ENCODE peak calls at places on chromosomes 3 and 15, in seven cellular contexts. G is NT2/D1, K is IMR-90, X is neuronal stem cell, Q is kidney, A is DND-41, F is MM.1S. H is an unnamed sample.

GRCh38 chr3:106829206-106829605 is 548.0 kb upstream of the CCDC54 start:
- DNase-seq in G (no peak), K (peak), X (no peak), Q (no peak), A (no peak), F (no peak), H (peak)

GRCh38 chr3:24177201-24177600 is 232.1 kb downstream of the NR1D2 start:
- DNase-seq in G (no peak), K (no peak), X (no peak), Q (no peak), A (no peak), F (no peak), H (no peak)

GRCh38 chr15:94532226-94532625 is 300.9 kb downstream of the MCTP2 start:
- DNase-seq in G (no peak), K (no peak), X (no peak), Q (no peak), A (no peak), F (no peak), H (no peak)

GRCh38 chr3:136734382-136735070 is 17.7 kb downstream of the STAG1 start:
- DNase-seq in G (no peak), K (no peak), X (no peak), Q (no peak), A (no peak), F (no peak), H (no peak)

GRCh38 chr3:120622870-120623718 is 27.0 kb downstream of the NDUFB4 start:
- DNase-seq in G (no peak), K (peak), X (no peak), Q (no peak), A (peak), F (peak), H (peak)

GRCh38 chr15:85380860-85381535 is 595 bp downstream of the AKAP13 start:
- DNase-seq in G (peak), K (no peak), X (peak), Q (peak), A (peak), F (peak), H (no peak)

GRCh38 chr3:32308378-32308777 is 69.9 kb downstream of the CMTM8 start:
- DNase-seq in G (no peak), K (no peak), X (no peak), Q (no peak), A (no peak), F (no peak), H (no peak)

GRCh38 chr3:133570139-133570936 is 3.1 kb upstream of the CDV3 start:
- DNase-seq in G (no peak), K (peak), X (no peak), Q (no peak), A (no peak), F (no peak), H (no peak)

GRCh38 chr3:140467104-140467577 is 210.7 kb upstream of the TRIM42 start:
- DNase-seq in G (no peak), K (no peak), X (peak), Q (no peak), A (no peak), F (no peak), H (no peak)

GRCh38 chr3:53350652-53351051 is 3.3 kb upstream of the DCP1A start:
- DNase-seq in G (no peak), K (peak), X (no peak), Q (no peak), A (peak), F (peak), H (peak)

GRCh38 chr3:13403818-13404216 is 16.3 kb downstream of the NUP210 start:
- DNase-seq in G (no peak), K (no peak), X (no peak), Q (no peak), A (no peak), F (no peak), H (no peak)

GRCh38 chr3:37751967-37752660 is 109.6 kb upstream of the CTDSPL start:
- DNase-seq in G (no peak), K (no peak), X (no peak), Q (no peak), A (no peak), F (no peak), H (peak)

GRCh38 chr3:10322355-10322715 is 1.4 kb upstream of the SEC13 start:
- DNase-seq in G (no peak), K (no peak), X (no peak), Q (no peak), A (peak), F (no peak), H (no peak)

DNA sequence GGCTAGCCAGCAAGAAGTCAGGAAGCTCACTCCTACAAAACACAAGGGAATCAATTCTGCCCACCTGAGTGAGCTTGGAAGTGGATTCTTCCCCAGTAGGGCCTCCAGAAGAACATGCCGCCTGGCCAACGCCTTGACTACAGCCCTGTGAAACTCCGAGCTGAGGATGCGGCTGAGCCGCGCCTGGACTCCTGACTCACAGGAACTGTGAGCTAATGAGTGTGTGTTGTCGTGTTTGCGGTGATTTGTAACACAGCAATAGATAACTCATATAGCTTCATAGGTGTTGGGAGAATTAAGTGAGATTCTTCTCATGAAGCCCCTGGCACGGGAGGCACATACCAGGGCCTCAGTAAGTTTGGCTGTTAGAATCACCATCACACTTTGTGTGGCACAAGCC is 147.8 kb downstream of the FAM43A start:
- DNase-seq in G (no peak), K (no peak), X (no peak), Q (no peak), A (no peak), F (no peak), H (no peak)
- H3K9ac ChIP-seq in G (no peak), K (no peak), X (no peak), Q (no peak), A (no peak), F (no peak), H (no peak)

DNA sequence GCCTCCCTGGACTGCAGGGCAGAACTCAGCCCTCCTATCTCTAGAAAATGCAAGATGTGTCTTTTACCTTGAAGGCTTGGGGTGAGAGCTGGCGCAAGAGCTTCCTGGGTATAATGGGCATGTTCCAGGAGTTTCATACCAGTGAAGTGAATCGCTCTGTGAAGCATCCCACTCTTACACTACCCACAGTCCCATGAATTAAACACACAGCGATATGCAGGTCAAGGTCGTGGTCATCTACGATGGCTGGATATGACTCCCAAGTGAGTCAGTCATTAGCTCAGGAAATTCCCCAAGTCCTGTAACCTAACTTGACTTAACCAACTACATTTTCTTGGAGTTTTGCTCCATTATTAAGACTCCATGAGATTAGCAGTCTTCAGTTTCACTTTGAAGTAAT is 439.7 kb downstream of the NTRK3 start:
- DNase-seq in G (no peak), K (peak), X (no peak), Q (no peak), A (no peak), F (no peak), H (no peak)
- H3K4me3 ChIP-seq in G (no peak), K (no peak), X (no peak), Q (no peak), A (no peak), F (no peak), H (no peak)

GRCh38 chr3:197168606-197169005 is 129.8 kb downstream of the DLG1 start:
- DNase-seq in G (no peak), K (peak), X (no peak), Q (no peak), A (no peak), F (no peak), H (no peak)
- H3K9ac ChIP-seq in G (no peak), K (no peak), X (no peak), Q (no peak), A (no peak), F (no peak), H (no peak)

GRCh38 chr3:77039606-77040553 is at the start of gene ROBO2:
- DNase-seq in G (peak), K (peak), X (peak), Q (peak), A (no peak), F (no peak), H (peak)
- H3K4me3 ChIP-seq in G (peak), K (peak), X (peak), Q (peak), A (no peak), F (no peak), H (peak)

DNA sequence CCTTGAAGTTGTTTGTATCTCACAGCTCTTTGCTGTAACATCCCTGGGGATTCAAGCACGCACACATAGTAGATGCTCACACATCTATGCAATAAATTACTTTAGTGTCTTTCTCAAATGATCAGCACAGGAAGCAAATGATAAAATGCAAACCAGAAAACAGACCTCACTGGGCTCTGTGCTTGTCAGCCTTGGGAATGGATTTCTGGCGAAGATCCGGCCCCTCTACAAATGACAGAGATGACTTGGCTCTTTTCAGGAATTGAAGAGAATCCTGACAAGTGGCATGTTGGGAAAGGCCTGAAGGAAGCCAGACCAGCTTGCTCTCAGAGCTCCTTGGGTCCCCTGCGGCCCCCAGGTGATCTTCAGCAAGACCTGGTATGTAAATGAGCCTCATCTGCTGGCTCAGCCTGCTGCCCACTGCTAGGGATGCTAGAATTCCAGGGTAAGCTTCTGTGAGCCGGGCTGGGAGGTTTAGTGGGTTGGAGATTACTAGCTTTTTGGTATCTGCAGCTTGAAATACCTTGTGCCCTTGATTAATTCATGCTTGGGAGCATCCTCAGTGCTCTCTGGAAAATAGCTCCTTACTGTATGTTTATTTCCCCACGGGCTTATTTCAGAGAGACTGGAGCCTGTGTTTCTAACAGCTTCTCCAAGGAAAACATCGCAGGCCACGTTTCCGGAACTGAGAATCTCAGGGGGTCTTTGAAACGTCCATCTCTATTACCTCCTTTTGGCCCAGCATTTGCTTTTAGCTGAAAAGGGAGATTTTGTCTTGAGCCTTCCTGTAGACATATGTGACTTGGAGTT is 54.2 kb downstream of the LPP start:
- DNase-seq in G (no peak), K (no peak), X (no peak), Q (no peak), A (no peak), F (no peak), H (peak)
- H3K9ac ChIP-seq in G (no peak), K (peak), X (no peak), Q (no peak), A (no peak), F (no peak), H (no peak)

DNA sequence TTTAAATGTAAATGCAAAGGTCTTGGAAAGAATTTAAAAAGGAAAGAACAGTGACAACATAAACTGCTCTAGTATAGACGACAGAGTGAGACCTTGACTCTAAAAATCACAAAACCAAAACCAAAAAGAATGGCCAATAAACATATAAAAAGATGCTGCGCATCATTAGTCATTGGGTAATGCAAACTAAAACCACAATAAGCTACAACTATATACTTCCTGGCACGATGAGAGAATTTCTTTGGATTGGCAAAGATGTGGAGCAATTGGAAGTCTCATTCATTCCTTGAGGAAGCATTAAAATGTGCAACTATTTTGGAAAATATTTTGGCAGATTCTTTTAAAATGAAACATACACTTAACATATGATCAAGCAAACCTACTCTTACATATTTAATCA is 98.7 kb upstream of the ZPLD1 start:
- DNase-seq in G (no peak), K (no peak), X (no peak), Q (no peak), A (no peak), F (no peak), H (no peak)
- H3K4me3 ChIP-seq in G (no peak), K (no peak), X (no peak), Q (no peak), A (no peak), F (no peak), H (no peak)

GRCh38 chr3:102374863-102375637 is 59.8 kb upstream of the ZPLD1 start:
- DNase-seq in G (no peak), K (no peak), X (no peak), Q (no peak), A (no peak), F (no peak), H (no peak)
- H3K9ac ChIP-seq in G (no peak), K (no peak), X (no peak), Q (no peak), A (no peak), F (no peak), H (no peak)

DNA sequence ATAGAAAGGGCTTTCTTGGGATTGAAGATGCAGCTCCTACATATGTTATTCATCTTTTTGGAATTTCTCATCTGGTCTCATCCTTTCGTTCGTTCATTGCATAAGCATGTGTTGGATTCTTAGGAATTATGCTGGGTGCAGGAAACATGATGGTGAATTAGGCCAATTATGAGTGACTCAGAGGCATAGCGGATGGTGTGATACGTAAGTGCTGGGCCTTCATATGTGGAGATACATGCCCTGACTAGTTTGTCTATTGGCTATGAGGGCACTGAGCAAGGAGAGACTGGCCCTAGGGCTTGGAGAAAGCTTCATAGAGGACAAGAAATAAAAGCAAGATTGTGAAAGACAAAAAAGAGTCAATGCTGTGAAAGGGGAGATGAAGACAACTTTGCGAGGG is 235.1 kb downstream of the MYRIP start:
- DNase-seq in G (no peak), K (no peak), X (no peak), Q (no peak), A (no peak), F (no peak), H (no peak)
- H3K4me3 ChIP-seq in G (no peak), K (no peak), X (no peak), Q (no peak), A (no peak), F (no peak), H (no peak)

GRCh38 chr3:100086401-100086800 is 27.9 kb downstream of the FILIP1L start:
- DNase-seq in G (no peak), K (no peak), X (no peak), Q (no peak), A (no peak), F (no peak), H (no peak)
- H3K9ac ChIP-seq in G (no peak), K (no peak), X (no peak), Q (no peak), A (no peak), F (no peak), H (no peak)